ENCODE peak calls at places on chromosomes 5 and 9, in nine cellular contexts. L is GM23248; P is NCI-H345; B is AG08395; J is K562; U is stimulated activated CD8-positive, alpha-beta memory T cell treated with anti-CD3 and anti-CD28 coated beads, Interleukin-15, amount 100 ng/mL, for 1 hour; V is upper lobe of right lung; E is sciatic nerve; Q is stimulated activated CD4-positive, alpha-beta T cell treated with anti-CD3 and anti-CD28 coated beads, Interleukin-4, amount 100 ng/mL, for 4 hours. O is an unnamed sample.

GRCh38 chr5:23025604-23026003 is 172.5 kb upstream of the CDH12 start:
- DNase-seq in L (no peak), P (no peak), B (no peak), J (no peak), U (no peak), V (no peak), E (no peak), Q (no peak), O (no peak)

GRCh38 chr5:89723907-89724306 is 685.6 kb downstream of the CETN3 start:
- DNase-seq in L (peak; percentile 38), P (no peak), B (no peak), J (no peak), U (no peak), V (no peak), E (no peak), Q (no peak), O (no peak)

GRCh38 chr9:127179633-127180401 is 57.4 kb upstream of the ANGPTL2 start:
- DNase-seq in L (no peak), P (no peak), B (no peak), J (no peak), U (no peak), V (peak; percentile 48), E (peak; percentile 55), Q (no peak), O (peak; percentile 38)

GRCh38 chr5:11146171-11146570 is 385.1 kb upstream of the DAP start:
- DNase-seq in L (no peak), P (no peak), B (no peak), J (no peak), U (no peak), V (no peak), E (no peak), Q (no peak), O (no peak)

GRCh38 chr5:541888-542692 is 17.8 kb upstream of the SLC9A3 start:
- DNase-seq in L (no peak), P (no peak), B (no peak), J (no peak), U (no peak), V (peak; percentile 57), E (peak; percentile 51), Q (no peak), O (peak; percentile 58)

GRCh38 chr5:101531031-101531430 is 627.9 kb upstream of the ST8SIA4 start:
- DNase-seq in L (no peak), P (no peak), B (no peak), J (no peak), U (no peak), V (no peak), E (no peak), Q (no peak), O (no peak)

GRCh38 chr5:125006011-125006685 is 259.7 kb upstream of the ZNF608 start:
- DNase-seq in L (no peak), P (peak; percentile 53), B (no peak), J (no peak), U (no peak), V (no peak), E (no peak), Q (no peak), O (no peak)

GRCh38 chr9:16868706-16869105 is 1.8 kb downstream of the BNC2 start:
- DNase-seq in L (peak; percentile 9), P (no peak), B (no peak), J (no peak), U (no peak), V (no peak), E (no peak), Q (no peak), O (no peak)

GRCh38 chr5:78404682-78405293 is 44.4 kb downstream of the SCAMP1 start:
- DNase-seq in L (no peak), P (no peak), B (no peak), J (no peak), U (no peak), V (no peak), E (no peak), Q (no peak), O (no peak)

GRCh38 chr5:131534995-131535394 is 100.0 kb downstream of the RAPGEF6 start:
- DNase-seq in L (no peak), P (no peak), B (no peak), J (no peak), U (no peak), V (no peak), E (no peak), Q (no peak), O (no peak)

GRCh38 chr5:154135125-154135524 is 55.4 kb upstream of the GALNT10 start:
- DNase-seq in L (no peak), P (no peak), B (no peak), J (peak; percentile 53), U (no peak), V (no peak), E (no peak), Q (no peak), O (no peak)

GRCh38 chr9:104279535-104280215 is 185.6 kb downstream of the SMC2 start:
- DNase-seq in L (peak; percentile 34), P (no peak), B (no peak), J (no peak), U (no peak), V (no peak), E (no peak), Q (no peak), O (no peak)

GRCh38 chr5:150119421-150120061 is 33.2 kb upstream of the CSF1R start:
- DNase-seq in L (no peak), P (no peak), B (no peak), J (no peak), U (no peak), V (peak; percentile 27), E (peak; percentile 58), Q (no peak), O (peak; percentile 23)

GRCh38 chr5:7517006-7517405 is 121.1 kb downstream of the ADCY2 start:
- DNase-seq in L (no peak), P (no peak), B (no peak), J (no peak), U (no peak), V (no peak), E (no peak), Q (no peak), O (no peak)

GRCh38 chr5:135135530-135136201 is 101.6 kb upstream of the PITX1 start:
- DNase-seq in L (peak; percentile 89), P (peak; percentile 80), B (peak; percentile 72), J (peak; percentile 63), U (no peak), V (no peak), E (no peak), Q (no peak), O (peak; percentile 90)

GRCh38 chr5:50744761-50745160 is 78.3 kb downstream of the PARP8 start:
- DNase-seq in L (peak; percentile 46), P (no peak), B (peak; percentile 32), J (no peak), U (no peak), V (no peak), E (no peak), Q (no peak), O (no peak)

GRCh38 chr5:38871211-38871610 is 25.4 kb downstream of the OSMR start:
- DNase-seq in L (no peak), P (no peak), B (no peak), J (no peak), U (no peak), V (no peak), E (no peak), Q (no peak), O (no peak)

GRCh38 chr9:78934880-78935279 is 636.9 kb upstream of the TLE4 start:
- DNase-seq in L (no peak), P (no peak), B (no peak), J (no peak), U (no peak), V (no peak), E (no peak), Q (no peak), O (no peak)

GRCh38 chr5:137179203-137179602 is 319.9 kb downstream of the SPOCK1 start:
- DNase-seq in L (no peak), P (no peak), B (no peak), J (no peak), U (no peak), V (no peak), E (no peak), Q (no peak), O (no peak)

GRCh38 chr9:3447143-3447542 is 78.7 kb downstream of the RFX3 start:
- DNase-seq in L (no peak), P (no peak), B (no peak), J (no peak), U (no peak), V (no peak), E (no peak), Q (no peak), O (no peak)

GRCh38 chr5:103340717-103341397 is 82.3 kb downstream of the MACIR start:
- DNase-seq in L (peak; percentile 30), P (no peak), B (no peak), J (no peak), U (no peak), V (no peak), E (no peak), Q (no peak), O (no peak)

GRCh38 chr5:161507591-161507990 is 38.9 kb downstream of the GABRB2 start:
- DNase-seq in L (no peak), P (no peak), B (no peak), J (no peak), U (no peak), V (no peak), E (no peak), Q (no peak), O (no peak)

GRCh38 chr5:72114629-72115028 is 7.4 kb downstream of the MAP1B start:
- DNase-seq in L (no peak), P (no peak), B (no peak), J (no peak), U (no peak), V (no peak), E (no peak), Q (no peak), O (no peak)

GRCh38 chr9:26657958-26658357 is 234.6 kb downstream of the CAAP1 start:
- DNase-seq in L (no peak), P (no peak), B (no peak), J (no peak), U (no peak), V (no peak), E (no peak), Q (no peak), O (no peak)

GRCh38 chr5:34930870-34931269 is 1.5 kb downstream of the DNAJC21 start:
- DNase-seq in L (no peak), P (no peak), B (no peak), J (no peak), U (no peak), V (no peak), E (no peak), Q (no peak), O (no peak)

GRCh38 chr5:138790684-138791083 is 37.5 kb downstream of the CTNNA1 start:
- DNase-seq in L (peak; percentile 52), P (no peak), B (no peak), J (no peak), U (no peak), V (no peak), E (no peak), Q (no peak), O (no peak)

GRCh38 chr5:85488295-85488694 is 1103.6 kb upstream of the EDIL3 start:
- DNase-seq in L (no peak), P (no peak), B (no peak), J (no peak), U (no peak), V (no peak), E (no peak), Q (no peak), O (no peak)

GRCh38 chr5:133041910-133042309 is 9.9 kb upstream of the HSPA4 start:
- DNase-seq in L (peak; percentile 58), P (no peak), B (no peak), J (no peak), U (no peak), V (no peak), E (no peak), Q (no peak), O (no peak)

GRCh38 chr5:137075163-137075970 is 423.8 kb downstream of the SPOCK1 start:
- DNase-seq in L (peak; percentile 38), P (peak; percentile 89), B (peak; percentile 35), J (peak; percentile 82), U (no peak), V (peak; percentile 83), E (no peak), Q (peak; percentile 3), O (no peak)

GRCh38 chr5:167730121-167730520 is 561.3 kb upstream of the WWC1 start:
- DNase-seq in L (peak; percentile 96), P (no peak), B (peak; percentile 93), J (no peak), U (no peak), V (no peak), E (no peak), Q (no peak), O (no peak)

GRCh38 chr9:136374183-136374575 is 710 bp upstream of the CARD9 start:
- DNase-seq in L (no peak), P (no peak), B (no peak), J (no peak), U (no peak), V (no peak), E (no peak), Q (no peak), O (no peak)